ENCODE peak calls at places on chromosome 1, in nine cellular contexts. P, Y, V, W, F, H, S, M and L are unnamed samples.

GRCh38 chr1:210655511-210655910 is 326.8 kb downstream of the HHAT start:
- DNase-seq in Y (no peak), H (no peak), M (no peak), S (no peak), W (no peak), V (no peak), F (no peak), P (no peak), L (no peak)

GRCh38 chr1:117045644-117046043 is 14.5 kb upstream of the TTF2 start:
- DNase-seq in S (no peak), M (no peak), W (no peak), V (no peak), Y (no peak), P (no peak), H (no peak), F (no peak), L (no peak)

GRCh38 chr1:59169703-59170102 is 127.2 kb upstream of the FGGY start:
- DNase-seq in Y (no peak), V (no peak), S (no peak), H (peak; percentile 28), W (no peak), F (no peak), M (no peak), P (peak; percentile 74), L (no peak)

GRCh38 chr1:46301406-46302090 is 1.9 kb downstream of the LRRC41 start:
- DNase-seq in S (no peak), F (peak; percentile 70), V (peak; percentile 66), H (peak; percentile 42), W (no peak), Y (peak; percentile 54), M (no peak), P (peak; percentile 71), L (peak; percentile 31)

GRCh38 chr1:90201467-90202358 is 206.8 kb downstream of the ZNF326 start:
- DNase-seq in S (no peak), F (no peak), P (peak; percentile 32), Y (no peak), H (no peak), M (no peak), W (no peak), V (no peak), L (no peak)

GRCh38 chr1:222283147-222283768 is 264.6 kb downstream of the HHIPL2 start:
- DNase-seq in S (no peak), P (peak; percentile 73), F (no peak), V (no peak), W (no peak), Y (no peak), M (no peak), H (peak; percentile 65), L (no peak)

GRCh38 chr1:22875240-22875639 is 97.4 kb downstream of the LACTBL1 start:
- DNase-seq in V (no peak), Y (no peak), P (no peak), S (no peak), M (no peak), H (no peak), F (no peak), W (no peak), L (peak; percentile 59)

GRCh38 chr1:167533851-167534300 is 15.5 kb upstream of the CD247 start:
- DNase-seq in V (peak; percentile 81), Y (peak; percentile 90), M (peak; percentile 72), W (peak; percentile 48), F (peak; percentile 83), S (peak; percentile 73), H (peak; percentile 90), P (peak; percentile 64), L (peak; percentile 91)

GRCh38 chr1:216086678-216087077 is 336.6 kb downstream of the USH2A start:
- DNase-seq in W (no peak), P (no peak), H (no peak), V (no peak), F (no peak), M (no peak), Y (no peak), S (no peak), L (no peak)

GRCh38 chr1:201628490-201628889 is 89.6 kb downstream of the NAV1 start:
- DNase-seq in S (no peak), H (no peak), V (peak; percentile 45), F (no peak), Y (no peak), M (no peak), W (no peak), P (no peak), L (peak; percentile 72)

GRCh38 chr1:86848654-86849053 is 65.3 kb downstream of the SELENOF start:
- DNase-seq in M (no peak), H (no peak), F (no peak), P (peak; percentile 48), W (no peak), S (no peak), V (no peak), Y (no peak), L (no peak)

GRCh38 chr1:32981003-32981909 is 16.6 kb upstream of the RNF19B start:
- DNase-seq in P (peak; percentile 91), Y (peak; percentile 45), H (peak; percentile 96), W (no peak), M (peak; percentile 90), V (no peak), S (peak; percentile 90), F (no peak), L (no peak)

DNA sequence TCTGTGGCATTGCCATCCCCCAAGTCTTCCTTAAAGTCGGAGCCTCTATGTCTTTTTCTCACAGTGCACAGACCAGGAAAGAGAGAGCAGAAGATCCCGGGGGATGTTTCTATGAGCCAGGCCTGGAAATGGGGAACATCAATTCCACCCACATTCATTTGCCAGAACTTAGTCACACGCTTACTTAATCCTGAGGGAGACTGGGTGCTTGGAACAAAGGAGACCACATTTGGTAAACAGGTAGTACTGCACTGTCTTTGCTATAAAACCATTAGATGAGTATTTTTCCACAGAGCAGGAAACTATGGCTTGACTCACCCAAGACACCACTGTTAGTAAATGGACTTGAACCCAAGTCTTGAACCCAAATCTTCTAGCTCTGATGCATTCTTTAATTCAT is 60.7 kb upstream of the CTTNBP2NL start:
- DNase-seq in F (no peak), P (peak; percentile 60), H (no peak), Y (no peak), S (no peak), V (no peak), M (no peak), W (no peak), L (no peak)
- TF ChIP-seq EZH2phosphoT487 in F (no peak), P (no peak), H (no peak), Y (no peak), S (no peak), V (no peak), M (no peak), W (no peak), L (no peak)

GRCh38 chr1:1273152-1273534 is 511 bp downstream of the UBE2J2 start:
- DNase-seq in V (no peak), W (no peak), Y (no peak), M (no peak), P (peak; percentile 49), H (no peak), S (no peak), F (no peak), L (no peak)

GRCh38 chr1:1272341-1273151 is 1.1 kb downstream of the UBE2J2 start:
- DNase-seq in P (peak; percentile 25), V (no peak), S (peak; percentile 54), W (no peak), H (peak; percentile 97), M (peak; percentile 46), F (no peak), Y (no peak), L (no peak)

GRCh38 chr1:1268284-1268682 is 5.4 kb downstream of the UBE2J2 start:
- DNase-seq in W (no peak), V (no peak), P (no peak), Y (no peak), H (no peak), S (no peak), M (no peak), F (no peak), L (no peak)

GRCh38 chr1:1273535-1274298 is at the start of gene UBE2J2:
- DNase-seq in M (peak; percentile 89), F (peak; percentile 97), V (peak; percentile 100), S (peak; percentile 94), Y (peak; percentile 96), H (peak; percentile 91), P (peak; percentile 96), W (peak; percentile 67), L (peak; percentile 97)

GRCh38 chr1:1270813-1271212 is 2.8 kb downstream of the UBE2J2 start:
- DNase-seq in P (peak; percentile 84), M (no peak), V (no peak), Y (no peak), W (no peak), H (no peak), S (no peak), F (no peak), L (no peak)
- H3K27ac ChIP-seq in P (peak overlapping the region; percentile 80), M (no peak overlapping the region), V (no peak overlapping the region), Y (peak overlapping the region; percentile 50), W (no peak overlapping the region), H (no peak overlapping the region), S (no peak overlapping the region), F (no peak overlapping the region), L (no peak overlapping the region)

GRCh38 chr1:206083750-206084149 is 30.8 kb downstream of the RHEX start:
- DNase-seq in Y (no peak), F (no peak), W (no peak), P (no peak), M (no peak), V (no peak), H (no peak), S (no peak), L (no peak)

GRCh38 chr1:206079130-206079529 is 26.2 kb downstream of the RHEX start:
- DNase-seq in W (no peak), S (no peak), F (no peak), M (no peak), Y (no peak), V (no peak), H (no peak), P (no peak), L (no peak)

GRCh38 chr1:206081811-206082210 is 28.8 kb downstream of the RHEX start:
- DNase-seq in V (no peak), P (no peak), Y (no peak), H (no peak), M (no peak), S (no peak), W (no peak), F (peak; percentile 29), L (no peak)

GRCh38 chr1:206082831-206083695 is 30.1 kb downstream of the RHEX start:
- DNase-seq in F (no peak), P (no peak), W (no peak), Y (no peak), V (no peak), S (no peak), M (no peak), H (no peak), L (no peak)

DNA sequence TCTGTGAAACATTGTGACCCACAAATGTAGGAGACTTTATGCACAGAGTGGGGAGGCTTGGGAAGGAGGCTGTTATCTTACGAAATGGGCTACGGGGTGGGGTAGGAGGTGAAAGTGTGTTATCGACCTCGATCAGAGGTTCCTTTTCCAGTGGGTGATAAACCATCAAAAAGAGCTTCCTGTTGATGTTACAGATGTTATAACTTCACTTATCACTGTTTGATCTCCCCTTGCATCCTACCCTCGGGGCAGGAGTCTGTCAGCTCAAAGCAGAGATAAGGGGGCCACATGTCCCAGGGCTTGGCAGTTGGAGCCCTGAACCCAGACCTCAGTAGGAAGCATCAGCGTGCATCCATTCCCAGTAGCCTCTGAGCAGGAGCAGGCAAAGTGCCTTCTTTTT is 27.4 kb downstream of the RHEX start:
- DNase-seq in V (no peak), H (no peak), F (no peak), W (no peak), M (no peak), Y (no peak), P (no peak), S (no peak), L (no peak)
- H3K4me2 ChIP-seq in V (no peak overlapping the region), H (no peak overlapping the region), F (no peak overlapping the region), W (no peak overlapping the region), M (no peak overlapping the region), Y (no peak overlapping the region), P (no peak overlapping the region), S (no peak overlapping the region), L (no peak overlapping the region)

GRCh38 chr1:107172450-107172849 is 31.6 kb downstream of the NTNG1 start:
- DNase-seq in Y (no peak), M (no peak), V (no peak), F (no peak), W (no peak), S (no peak), H (no peak), P (no peak), L (no peak)
- TF ChIP-seq EZH2phosphoT487 in Y (no peak), M (no peak), V (no peak), F (no peak), W (no peak), S (no peak), H (no peak), P (no peak), L (no peak)